ENCODE peak calls at places on chromosomes 1 and 21, in seven cellular contexts. One of them, this sample, is unnamed.

GRCh38 chr1:36705629-36706028 is 222.9 kb upstream of the CSF3R start:
- DNase-seq in CD8-positive, alpha-beta T cell: no peak
- DNase-seq in BE2C: peak; percentile 63
- DNase-seq in Peyer's patch: no peak
- DNase-seq in uterus: no peak
- DNase-seq in PC-3: no peak
- DNase-seq in breast epithelium: no peak
- DNase-seq in this sample: no peak

GRCh38 chr1:99457381-99458165 is 188.3 kb upstream of the PALMD start:
- DNase-seq in breast epithelium: no peak
- DNase-seq in CD8-positive, alpha-beta T cell: no peak
- DNase-seq in uterus: no peak
- DNase-seq in PC-3: peak; percentile 96
- DNase-seq in Peyer's patch: no peak
- DNase-seq in BE2C: no peak
- DNase-seq in this sample: no peak

GRCh38 chr1:27726173-27726793 is 522 bp downstream of the FAM76A start:
- DNase-seq in CD8-positive, alpha-beta T cell: peak; percentile 42
- DNase-seq in BE2C: peak; percentile 65
- DNase-seq in Peyer's patch: peak; percentile 70
- DNase-seq in uterus: peak; percentile 45
- DNase-seq in breast epithelium: peak; percentile 37
- DNase-seq in PC-3: peak; percentile 28
- DNase-seq in this sample: peak; percentile 62

GRCh38 chr1:108955111-108955510 is 8.2 kb downstream of the CLCC1 start:
- DNase-seq in Peyer's patch: no peak
- DNase-seq in BE2C: no peak
- DNase-seq in CD8-positive, alpha-beta T cell: no peak
- DNase-seq in uterus: no peak
- DNase-seq in PC-3: no peak
- DNase-seq in breast epithelium: no peak
- DNase-seq in this sample: no peak

GRCh38 chr21:29696947-29697346 is 242.8 kb downstream of the GRIK1 start:
- DNase-seq in Peyer's patch: no peak
- DNase-seq in uterus: no peak
- DNase-seq in breast epithelium: no peak
- DNase-seq in BE2C: no peak
- DNase-seq in CD8-positive, alpha-beta T cell: no peak
- DNase-seq in PC-3: no peak
- DNase-seq in this sample: no peak

GRCh38 chr1:156906206-156906910 is 12.8 kb downstream of the PEAR1 start:
- DNase-seq in PC-3: no peak
- DNase-seq in Peyer's patch: no peak
- DNase-seq in BE2C: no peak
- DNase-seq in breast epithelium: no peak
- DNase-seq in uterus: no peak
- DNase-seq in CD8-positive, alpha-beta T cell: no peak
- DNase-seq in this sample: no peak

GRCh38 chr1:23168079-23168461 is 586 bp downstream of the LUZP1 start:
- DNase-seq in PC-3: no peak
- DNase-seq in BE2C: peak; percentile 32
- DNase-seq in CD8-positive, alpha-beta T cell: peak; percentile 18
- DNase-seq in uterus: peak; percentile 40
- DNase-seq in Peyer's patch: peak; percentile 62
- DNase-seq in breast epithelium: no peak
- DNase-seq in this sample: no peak

GRCh38 chr1:215360786-215361185 is 206.3 kb upstream of the KCTD3 start:
- DNase-seq in uterus: no peak
- DNase-seq in CD8-positive, alpha-beta T cell: no peak
- DNase-seq in breast epithelium: no peak
- DNase-seq in Peyer's patch: no peak
- DNase-seq in PC-3: no peak
- DNase-seq in BE2C: no peak
- DNase-seq in this sample: no peak

GRCh38 chr1:7869136-7869905 is 16.5 kb upstream of the UTS2 start:
- DNase-seq in uterus: no peak
- DNase-seq in BE2C: no peak
- DNase-seq in Peyer's patch: no peak
- DNase-seq in breast epithelium: no peak
- DNase-seq in PC-3: peak; percentile 92
- DNase-seq in CD8-positive, alpha-beta T cell: no peak
- DNase-seq in this sample: no peak

GRCh38 chr1:29415156-29415830 is 179.0 kb downstream of the PTPRU start:
- DNase-seq in breast epithelium: no peak
- DNase-seq in CD8-positive, alpha-beta T cell: no peak
- DNase-seq in Peyer's patch: no peak
- DNase-seq in PC-3: peak; percentile 51
- DNase-seq in uterus: no peak
- DNase-seq in BE2C: no peak
- DNase-seq in this sample: peak; percentile 56

GRCh38 chr1:155648207-155649147 is 38.5 kb downstream of the MSTO1 start:
- DNase-seq in Peyer's patch: peak; percentile 51
- DNase-seq in BE2C: no peak
- DNase-seq in uterus: no peak
- DNase-seq in PC-3: peak; percentile 93
- DNase-seq in CD8-positive, alpha-beta T cell: no peak
- DNase-seq in breast epithelium: peak; percentile 31
- DNase-seq in this sample: peak; percentile 55

GRCh38 chr1:44170281-44170823 is 28.9 kb upstream of the KLF18 start:
- DNase-seq in BE2C: no peak
- DNase-seq in Peyer's patch: no peak
- DNase-seq in PC-3: peak; percentile 14
- DNase-seq in CD8-positive, alpha-beta T cell: no peak
- DNase-seq in breast epithelium: no peak
- DNase-seq in uterus: no peak
- DNase-seq in this sample: no peak

GRCh38 chr1:1250828-1251284 is 4.3 kb upstream of the C1QTNF12 start:
- DNase-seq in CD8-positive, alpha-beta T cell: peak; percentile 79
- DNase-seq in Peyer's patch: peak; percentile 75
- DNase-seq in breast epithelium: no peak
- DNase-seq in uterus: no peak
- DNase-seq in BE2C: peak; percentile 10
- DNase-seq in PC-3: no peak
- DNase-seq in this sample: no peak

GRCh38 chr1:173867141-173867752 is 542 bp downstream of the GAS5 start:
- DNase-seq in BE2C: peak; percentile 13
- DNase-seq in uterus: no peak
- DNase-seq in breast epithelium: no peak
- DNase-seq in CD8-positive, alpha-beta T cell: no peak
- DNase-seq in Peyer's patch: no peak
- DNase-seq in PC-3: no peak
- DNase-seq in this sample: no peak
- H3K4me1 ChIP-seq in BE2C: peaks cover 12% of the 10 kb centered on the region
- H3K4me1 ChIP-seq in uterus: no peaks in the 10 kb centered on the region
- H3K4me1 ChIP-seq in breast epithelium: no peaks in the 10 kb centered on the region
- H3K4me1 ChIP-seq in CD8-positive, alpha-beta T cell: peaks cover 61% of the 10 kb centered on the region
- H3K4me1 ChIP-seq in Peyer's patch: no peaks in the 10 kb centered on the region
- H3K4me1 ChIP-seq in PC-3: peaks cover 19% of the 10 kb centered on the region
- H3K4me1 ChIP-seq in this sample: peaks cover 13% of the 10 kb centered on the region

GRCh38 chr1:153942766-153943549 is 3.6 kb downstream of the DENND4B start:
- DNase-seq in breast epithelium: no peak
- DNase-seq in BE2C: no peak
- DNase-seq in uterus: no peak
- DNase-seq in CD8-positive, alpha-beta T cell: no peak
- DNase-seq in PC-3: no peak
- DNase-seq in Peyer's patch: no peak
- DNase-seq in this sample: no peak
- TF ChIP-seq CTCF in breast epithelium: no peak
- TF ChIP-seq CTCF in BE2C: no peak
- TF ChIP-seq CTCF in uterus: no peak
- TF ChIP-seq CTCF in CD8-positive, alpha-beta T cell: no peak
- TF ChIP-seq CTCF in PC-3: no peak
- TF ChIP-seq CTCF in Peyer's patch: no peak
- TF ChIP-seq CTCF in this sample: no peak

GRCh38 chr1:220892997-220893700 is 13.9 kb downstream of the HLX start:
- DNase-seq in PC-3: no peak
- DNase-seq in uterus: no peak
- DNase-seq in Peyer's patch: no peak
- DNase-seq in BE2C: no peak
- DNase-seq in breast epithelium: no peak
- DNase-seq in CD8-positive, alpha-beta T cell: no peak
- DNase-seq in this sample: no peak
- H3K27me3 ChIP-seq in PC-3: no peaks in the 10 kb centered on the region
- H3K27me3 ChIP-seq in uterus: peaks cover 23% of the 10 kb centered on the region
- H3K27me3 ChIP-seq in Peyer's patch: peaks cover 16% of the 10 kb centered on the region
- H3K27me3 ChIP-seq in BE2C: peaks cover 5% of the 10 kb centered on the region
- H3K27me3 ChIP-seq in breast epithelium: peaks cover 76% of the 10 kb centered on the region
- H3K27me3 ChIP-seq in CD8-positive, alpha-beta T cell: peaks cover 6% of the 10 kb centered on the region
- H3K27me3 ChIP-seq in this sample: no peaks in the 10 kb centered on the region

GRCh38 chr21:32192291-32192690 is 86.6 kb downstream of the MIS18A start:
- DNase-seq in CD8-positive, alpha-beta T cell: no peak
- DNase-seq in Peyer's patch: no peak
- DNase-seq in BE2C: no peak
- DNase-seq in PC-3: no peak
- DNase-seq in breast epithelium: no peak
- DNase-seq in uterus: no peak
- DNase-seq in this sample: no peak
- H3K4me1 ChIP-seq in CD8-positive, alpha-beta T cell: no peaks in the 10 kb centered on the region
- H3K4me1 ChIP-seq in Peyer's patch: no peaks in the 10 kb centered on the region
- H3K4me1 ChIP-seq in BE2C: peaks cover 2% of the 10 kb centered on the region
- H3K4me1 ChIP-seq in PC-3: no peaks in the 10 kb centered on the region
- H3K4me1 ChIP-seq in breast epithelium: no peaks in the 10 kb centered on the region
- H3K4me1 ChIP-seq in uterus: no peaks in the 10 kb centered on the region
- H3K4me1 ChIP-seq in this sample: no peaks in the 10 kb centered on the region

GRCh38 chr1:117567435-117567834 is 38.4 kb upstream of the TENT5C start:
- DNase-seq in Peyer's patch: no peak
- DNase-seq in BE2C: no peak
- DNase-seq in CD8-positive, alpha-beta T cell: no peak
- DNase-seq in uterus: no peak
- DNase-seq in PC-3: no peak
- DNase-seq in breast epithelium: no peak
- DNase-seq in this sample: no peak

GRCh38 chr1:117569956-117570355 is 35.9 kb upstream of the TENT5C start:
- DNase-seq in CD8-positive, alpha-beta T cell: no peak
- DNase-seq in BE2C: no peak
- DNase-seq in breast epithelium: no peak
- DNase-seq in PC-3: no peak
- DNase-seq in Peyer's patch: no peak
- DNase-seq in uterus: no peak
- DNase-seq in this sample: no peak

GRCh38 chr1:117570988-117571409 is 34.8 kb upstream of the TENT5C start:
- DNase-seq in Peyer's patch: peak; percentile 73
- DNase-seq in CD8-positive, alpha-beta T cell: no peak
- DNase-seq in breast epithelium: peak; percentile 37
- DNase-seq in BE2C: no peak
- DNase-seq in uterus: peak; percentile 7
- DNase-seq in PC-3: peak; percentile 83
- DNase-seq in this sample: peak; percentile 53

GRCh38 chr1:117567976-117568375 is 37.9 kb upstream of the TENT5C start:
- DNase-seq in uterus: no peak
- DNase-seq in PC-3: no peak
- DNase-seq in BE2C: no peak
- DNase-seq in CD8-positive, alpha-beta T cell: no peak
- DNase-seq in Peyer's patch: no peak
- DNase-seq in breast epithelium: no peak
- DNase-seq in this sample: no peak

GRCh38 chr1:117568999-117569398 is 36.8 kb upstream of the TENT5C start:
- DNase-seq in PC-3: no peak
- DNase-seq in CD8-positive, alpha-beta T cell: no peak
- DNase-seq in Peyer's patch: no peak
- DNase-seq in breast epithelium: no peak
- DNase-seq in BE2C: no peak
- DNase-seq in uterus: peak; percentile 3
- DNase-seq in this sample: no peak
- TF ChIP-seq CTCF in PC-3: no peak
- TF ChIP-seq CTCF in CD8-positive, alpha-beta T cell: no peak
- TF ChIP-seq CTCF in Peyer's patch: no peak
- TF ChIP-seq CTCF in breast epithelium: no peak
- TF ChIP-seq CTCF in BE2C: no peak
- TF ChIP-seq CTCF in uterus: no peak
- TF ChIP-seq CTCF in this sample: no peak

This sample was measured in Caco-2.